ENCODE peak calls at places on chromosomes 12 and 14, in six cellular contexts. K is skeletal muscle cell; F is AG20443; X is activated CD8-positive, alpha-beta memory T cell treated with anti-CD3 and anti-CD28 coated beads for 24 hours; A is A549; D is posterior cingulate gyrus. P is an unnamed sample.

GRCh38 chr14:37329189-37330001 is 131.7 kb downstream of the MIPOL1 start:
- DNase-seq in A (peak; percentile 45), D (no peak), X (no peak), F (no peak), K (no peak), P (no peak)

GRCh38 chr12:59973515-59973914 is 377.7 kb downstream of the SLC16A7 start:
- DNase-seq in A (no peak), F (peak; percentile 30), X (no peak), K (peak; percentile 11), D (no peak), P (no peak)

GRCh38 chr12:115232455-115233156 is 548.6 kb upstream of the TBX3 start:
- DNase-seq in D (no peak), X (no peak), F (peak; percentile 33), K (peak; percentile 85), A (no peak), P (no peak)

GRCh38 chr14:99255621-99256482 is 16.1 kb downstream of the BCL11B start:
- DNase-seq in K (no peak), F (no peak), D (peak; percentile 38), A (no peak), X (peak; percentile 70), P (no peak)

GRCh38 chr12:93219947-93220346 is 157.8 kb upstream of the NUDT4 start:
- DNase-seq in A (no peak), X (no peak), D (no peak), K (no peak), F (no peak), P (no peak)

GRCh38 chr12:3337944-3338343 is 153.1 kb upstream of the PRMT8 start:
- DNase-seq in K (no peak), X (no peak), D (no peak), A (no peak), F (no peak), P (no peak)

GRCh38 chr14:47660158-47660557 is 15.2 kb downstream of the MDGA2 start:
- DNase-seq in X (no peak), F (no peak), D (no peak), A (no peak), K (no peak), P (no peak)

GRCh38 chr14:52563120-52563519 is 10.5 kb downstream of the GPR137C start:
- DNase-seq in X (no peak), F (peak; percentile 56), K (peak; percentile 36), A (no peak), D (no peak), P (no peak)

GRCh38 chr14:64215978-64216377 is 78.2 kb downstream of the ESR2 start:
- DNase-seq in F (no peak), A (no peak), X (no peak), D (no peak), K (no peak), P (no peak)

GRCh38 chr14:92990456-92991430 is 67.8 kb downstream of the CHGA start:
- DNase-seq in X (no peak), A (no peak), D (peak; percentile 71), F (no peak), K (no peak), P (no peak)

GRCh38 chr14:71712478-71712877 is 219.8 kb upstream of the RGS6 start:
- DNase-seq in A (no peak), K (no peak), D (no peak), X (no peak), F (no peak), P (no peak)

GRCh38 chr12:15276088-15276698 is 46.1 kb upstream of the PTPRO start:
- DNase-seq in F (peak; percentile 68), D (no peak), A (peak; percentile 48), K (no peak), X (no peak), P (no peak)

GRCh38 chr12:132054983-132055382 is 89.1 kb downstream of the DDX51 start:
- DNase-seq in F (no peak), K (no peak), A (no peak), D (peak; percentile 56), X (no peak), P (no peak)

GRCh38 chr12:21456291-21456780 is 18.9 kb downstream of the PYROXD1 start:
- DNase-seq in D (no peak), K (no peak), X (no peak), A (no peak), F (no peak), P (no peak)

GRCh38 chr14:104843442-104844305 is 21.4 kb upstream of the CEP170B start:
- DNase-seq in F (peak; percentile 45), A (no peak), D (peak; percentile 91), X (no peak), K (no peak), P (no peak)

GRCh38 chr14:93033039-93033982 is 82.4 kb downstream of the ITPK1 start:
- DNase-seq in X (no peak), F (no peak), D (no peak), A (no peak), K (no peak), P (no peak)

GRCh38 chr12:115257791-115258190 is 573.8 kb upstream of the TBX3 start:
- DNase-seq in A (no peak), D (no peak), K (peak; percentile 36), X (no peak), F (peak; percentile 21), P (no peak)

GRCh38 chr12:47860279-47860841 is 40.7 kb upstream of the HDAC7 start:
- DNase-seq in K (no peak), A (no peak), X (no peak), D (no peak), F (no peak), P (no peak)

GRCh38 chr12:119627686-119628085 is 34.1 kb downstream of the TMEM233 start:
- DNase-seq in K (no peak), X (no peak), A (no peak), D (no peak), F (no peak), P (no peak)